ENCODE peak calls at places on chromosomes 7 and 10, in four cellular contexts. One of them, this sample, is unnamed.

GRCh38 chr7:1714583-1715330 is 44.7 kb downstream of the ELFN1 start:
- DNase-seq in K562: no peak
- DNase-seq in GM12878: no peak
- DNase-seq in SK-N-SH: no peak
- DNase-seq in this sample: no peak

GRCh38 chr7:52107355-52107754 is 790.7 kb upstream of the COBL start:
- DNase-seq in SK-N-SH: no peak
- DNase-seq in K562: no peak
- DNase-seq in GM12878: no peak
- DNase-seq in this sample: no peak

GRCh38 chr7:35596061-35596460 is 98.9 kb downstream of the HERPUD2 start:
- DNase-seq in SK-N-SH: no peak
- DNase-seq in K562: peak
- DNase-seq in GM12878: no peak
- DNase-seq in this sample: no peak

GRCh38 chr7:129553861-129554530 is 51.7 kb downstream of the SMKR1 start:
- DNase-seq in K562: no peak
- DNase-seq in GM12878: no peak
- DNase-seq in SK-N-SH: no peak
- DNase-seq in this sample: no peak

GRCh38 chr7:27123021-27123476 is 7.5 kb downstream of the HOXA4 start:
- DNase-seq in K562: no peak
- DNase-seq in GM12878: no peak
- DNase-seq in SK-N-SH: no peak
- DNase-seq in this sample: peak

GRCh38 chr7:2042650-2043049 is 190.1 kb downstream of the MAD1L1 start:
- DNase-seq in SK-N-SH: no peak
- DNase-seq in GM12878: no peak
- DNase-seq in K562: no peak
- DNase-seq in this sample: no peak

GRCh38 chr10:29535012-29535777 is 99.6 kb downstream of the SVIL start:
- DNase-seq in K562: peak
- DNase-seq in GM12878: no peak
- DNase-seq in SK-N-SH: peak
- DNase-seq in this sample: peak

GRCh38 chr10:125062244-125063208 is 97.8 kb downstream of the CTBP2 start:
- DNase-seq in K562: no peak
- DNase-seq in SK-N-SH: no peak
- DNase-seq in GM12878: no peak
- DNase-seq in this sample: no peak

GRCh38 chr7:32051128-32051527 is 19.1 kb downstream of the PDE1C start:
- DNase-seq in K562: no peak
- DNase-seq in GM12878: no peak
- DNase-seq in SK-N-SH: no peak
- DNase-seq in this sample: no peak

GRCh38 chr7:18361756-18362155 is 133.8 kb upstream of the HDAC9 start:
- DNase-seq in K562: no peak
- DNase-seq in GM12878: no peak
- DNase-seq in SK-N-SH: no peak
- DNase-seq in this sample: no peak

GRCh38 chr7:122674502-122674901 is 24.4 kb downstream of the RNF133 start:
- DNase-seq in GM12878: no peak
- DNase-seq in SK-N-SH: no peak
- DNase-seq in K562: no peak
- DNase-seq in this sample: no peak

GRCh38 chr7:73436031-73436929 is 2.7 kb downstream of the FZD9 start:
- DNase-seq in SK-N-SH: peak
- DNase-seq in K562: no peak
- DNase-seq in GM12878: no peak
- DNase-seq in this sample: peak

GRCh38 chr7:127629268-127629854 is 11.4 kb upstream of the PAX4 start:
- DNase-seq in SK-N-SH: peak
- DNase-seq in GM12878: no peak
- DNase-seq in K562: peak
- DNase-seq in this sample: peak

GRCh38 chr7:66016131-66016461 is 34.1 kb upstream of the GUSB start:
- DNase-seq in GM12878: no peak
- DNase-seq in K562: no peak
- DNase-seq in SK-N-SH: peak
- DNase-seq in this sample: peak

GRCh38 chr10:7409732-7410168 is 1.1 kb downstream of the SFMBT2 start:
- DNase-seq in K562: no peak
- DNase-seq in GM12878: no peak
- DNase-seq in SK-N-SH: peak
- DNase-seq in this sample: no peak

GRCh38 chr7:136594739-136595144 is 273.7 kb upstream of the CHRM2 start:
- DNase-seq in SK-N-SH: peak
- DNase-seq in GM12878: no peak
- DNase-seq in K562: no peak
- DNase-seq in this sample: no peak

GRCh38 chr10:121553861-121554264 is 44.4 kb downstream of the FGFR2 start:
- DNase-seq in GM12878: no peak
- DNase-seq in SK-N-SH: no peak
- DNase-seq in K562: no peak
- DNase-seq in this sample: no peak

GRCh38 chr10:121497513-121497912 is 100.7 kb downstream of the FGFR2 start:
- DNase-seq in K562: no peak
- DNase-seq in GM12878: no peak
- DNase-seq in SK-N-SH: peak
- DNase-seq in this sample: no peak

GRCh38 chr10:35577915-35578607 is 27.1 kb upstream of the GJD4 start:
- DNase-seq in K562: no peak
- DNase-seq in SK-N-SH: no peak
- DNase-seq in GM12878: no peak
- DNase-seq in this sample: no peak

GRCh38 chr10:57102234-57102633 is 741.2 kb upstream of the ZWINT start:
- DNase-seq in SK-N-SH: no peak
- DNase-seq in K562: no peak
- DNase-seq in GM12878: no peak
- DNase-seq in this sample: no peak

GRCh38 chr7:132145466-132145865 is 430.8 kb downstream of the PLXNA4 start:
- DNase-seq in K562: no peak
- DNase-seq in SK-N-SH: no peak
- DNase-seq in GM12878: no peak
- DNase-seq in this sample: no peak

GRCh38 chr7:44213872-44214595 is 13.3 kb downstream of the YKT6 start:
- DNase-seq in SK-N-SH: peak
- DNase-seq in K562: peak
- DNase-seq in GM12878: no peak
- DNase-seq in this sample: peak

GRCh38 chr7:44824894-44825526 is 22.9 kb downstream of the H2AZ2 start:
- DNase-seq in GM12878: no peak
- DNase-seq in SK-N-SH: no peak
- DNase-seq in K562: no peak
- DNase-seq in this sample: no peak

GRCh38 chr7:50142421-50143113 is 49.5 kb upstream of the ZPBP start:
- DNase-seq in GM12878: peak
- DNase-seq in SK-N-SH: no peak
- DNase-seq in K562: no peak
- DNase-seq in this sample: peak

GRCh38 chr10:70051878-70052277 is 768 bp upstream of the MACROH2A2 start:
- DNase-seq in SK-N-SH: no peak
- DNase-seq in GM12878: no peak
- DNase-seq in K562: no peak
- DNase-seq in this sample: no peak

GRCh38 chr7:120053390-120053961 is 219.5 kb upstream of the KCND2 start:
- DNase-seq in GM12878: no peak
- DNase-seq in K562: no peak
- DNase-seq in SK-N-SH: no peak
- DNase-seq in this sample: no peak

GRCh38 chr10:76879116-76879706 is 758.4 kb downstream of the KCNMA1 start:
- DNase-seq in SK-N-SH: peak
- DNase-seq in GM12878: no peak
- DNase-seq in K562: no peak
- DNase-seq in this sample: no peak

GRCh38 chr10:17234541-17234940 is 6.5 kb downstream of the VIM start:
- DNase-seq in K562: no peak
- DNase-seq in GM12878: no peak
- DNase-seq in SK-N-SH: no peak
- DNase-seq in this sample: no peak

GRCh38 chr10:70093335-70093944 is 39.2 kb downstream of the AIFM2 start:
- DNase-seq in K562: no peak
- DNase-seq in GM12878: no peak
- DNase-seq in SK-N-SH: no peak
- DNase-seq in this sample: no peak

GRCh38 chr10:8392216-8392615 is 337.7 kb downstream of the GATA3 start:
- DNase-seq in GM12878: no peak
- DNase-seq in K562: no peak
- DNase-seq in SK-N-SH: no peak
- DNase-seq in this sample: no peak

GRCh38 chr7:101754432-101755159 is 62.8 kb upstream of the CUX1 start:
- DNase-seq in GM12878: no peak
- DNase-seq in SK-N-SH: peak
- DNase-seq in K562: no peak
- DNase-seq in this sample: no peak

GRCh38 chr10:6738464-6738824 is 158.4 kb upstream of the PRKCQ start:
- DNase-seq in GM12878: no peak
- DNase-seq in SK-N-SH: no peak
- DNase-seq in K562: no peak
- DNase-seq in this sample: no peak

GRCh38 chr7:98569606-98570337 is 47.3 kb upstream of the NPTX2 start:
- DNase-seq in GM12878: no peak
- DNase-seq in SK-N-SH: no peak
- DNase-seq in K562: no peak
- DNase-seq in this sample: no peak

GRCh38 chr7:99139031-99139430 is 4.9 kb downstream of the SMURF1 start:
- DNase-seq in GM12878: no peak
- DNase-seq in SK-N-SH: no peak
- DNase-seq in K562: no peak
- DNase-seq in this sample: no peak

GRCh38 chr7:142745783-142746182 is 3.5 kb upstream of the PRSS1 start:
- DNase-seq in SK-N-SH: no peak
- DNase-seq in K562: no peak
- DNase-seq in GM12878: no peak
- DNase-seq in this sample: no peak

GRCh38 chr7:142739927-142740492 is 9.3 kb upstream of the PRSS1 start:
- DNase-seq in GM12878: no peak
- DNase-seq in SK-N-SH: no peak
- DNase-seq in K562: no peak
- DNase-seq in this sample: no peak

GRCh38 chr7:142749218-142749993 is at the start of gene PRSS1:
- DNase-seq in GM12878: no peak
- DNase-seq in SK-N-SH: no peak
- DNase-seq in K562: no peak
- DNase-seq in this sample: no peak

GRCh38 chr7:142746268-142746667 is 3.0 kb upstream of the PRSS1 start:
- DNase-seq in SK-N-SH: no peak
- DNase-seq in GM12878: no peak
- DNase-seq in K562: no peak
- DNase-seq in this sample: no peak

DNA sequence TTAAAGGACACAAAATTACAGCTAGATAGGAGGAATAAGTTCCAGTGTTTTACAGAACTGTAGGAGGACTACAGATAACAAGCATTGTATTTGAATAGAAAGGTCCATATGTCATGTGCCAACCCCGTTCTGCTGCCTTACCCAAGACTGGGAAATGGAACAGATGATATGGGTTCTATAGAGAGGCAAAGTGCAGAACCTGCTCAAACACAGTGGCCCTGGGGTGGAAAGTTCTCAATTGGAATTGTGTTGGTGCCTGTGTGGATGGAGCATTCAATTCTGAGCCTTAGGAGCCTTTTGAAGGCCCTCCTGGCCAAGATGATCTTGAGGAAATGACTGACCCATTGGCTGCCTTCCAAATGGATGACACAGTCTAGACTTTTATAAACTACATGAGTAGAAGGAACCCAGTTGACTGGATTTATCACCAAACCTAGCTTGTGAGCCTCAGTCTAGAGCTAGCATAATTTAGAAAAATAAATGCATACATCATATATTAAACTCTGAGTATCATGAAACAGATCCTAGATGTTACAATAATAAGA is 4.1 kb upstream of the PRSS1 start:
- DNase-seq in K562: no peak
- DNase-seq in SK-N-SH: no peak
- DNase-seq in GM12878: no peak
- DNase-seq in this sample: no peak
- TF ChIP-seq NFIC in K562: peak
- TF ChIP-seq NFIC in SK-N-SH: no peak
- TF ChIP-seq NFIC in GM12878: no peak
- TF ChIP-seq NFIC in this sample: no peak

GRCh38 chr10:95469676-95470075 is 91.5 kb downstream of the SORBS1 start:
- DNase-seq in K562: no peak
- DNase-seq in SK-N-SH: no peak
- DNase-seq in GM12878: no peak
- DNase-seq in this sample: no peak

GRCh38 chr10:95464280-95464679 is 96.9 kb downstream of the SORBS1 start:
- DNase-seq in K562: no peak
- DNase-seq in SK-N-SH: no peak
- DNase-seq in GM12878: no peak
- DNase-seq in this sample: no peak

GRCh38 chr10:95466450-95466849 is 94.7 kb downstream of the SORBS1 start:
- DNase-seq in K562: no peak
- DNase-seq in GM12878: no peak
- DNase-seq in SK-N-SH: no peak
- DNase-seq in this sample: no peak

GRCh38 chr10:95469251-95469650 is 91.9 kb downstream of the SORBS1 start:
- DNase-seq in GM12878: no peak
- DNase-seq in K562: no peak
- DNase-seq in SK-N-SH: no peak
- DNase-seq in this sample: no peak

GRCh38 chr10:95467162-95467599 is 94.0 kb downstream of the SORBS1 start:
- DNase-seq in SK-N-SH: peak
- DNase-seq in GM12878: no peak
- DNase-seq in K562: peak
- DNase-seq in this sample: peak
- TF ChIP-seq NFIC in SK-N-SH: no peak
- TF ChIP-seq NFIC in GM12878: no peak
- TF ChIP-seq NFIC in K562: no peak
- TF ChIP-seq NFIC in this sample: peak

GRCh38 chr10:21172774-21173432 is 275.8 kb upstream of the NEBL start:
- DNase-seq in K562: no peak
- DNase-seq in SK-N-SH: peak
- DNase-seq in GM12878: no peak
- DNase-seq in this sample: no peak

GRCh38 chr10:21173964-21174669 is 277.0 kb upstream of the NEBL start:
- DNase-seq in GM12878: no peak
- DNase-seq in SK-N-SH: peak
- DNase-seq in K562: peak
- DNase-seq in this sample: no peak

GRCh38 chr10:21175797-21176196 is 278.7 kb upstream of the NEBL start:
- DNase-seq in GM12878: no peak
- DNase-seq in K562: no peak
- DNase-seq in SK-N-SH: no peak
- DNase-seq in this sample: no peak

GRCh38 chr10:21173433-21173963 is 276.4 kb upstream of the NEBL start:
- DNase-seq in GM12878: no peak
- DNase-seq in K562: no peak
- DNase-seq in SK-N-SH: peak
- DNase-seq in this sample: no peak

GRCh38 chr10:21174670-21175495 is 277.8 kb upstream of the NEBL start:
- DNase-seq in K562: peak
- DNase-seq in GM12878: no peak
- DNase-seq in SK-N-SH: no peak
- DNase-seq in this sample: no peak
- TF ChIP-seq NFIC in K562: no peak
- TF ChIP-seq NFIC in GM12878: no peak
- TF ChIP-seq NFIC in SK-N-SH: no peak
- TF ChIP-seq NFIC in this sample: no peak

GRCh38 chr7:23072043-23072442 is 33.5 kb upstream of the KLHL7 start:
- DNase-seq in GM12878: no peak
- DNase-seq in K562: no peak
- DNase-seq in SK-N-SH: no peak
- DNase-seq in this sample: no peak
- TF ChIP-seq NFIC in GM12878: no peak
- TF ChIP-seq NFIC in K562: no peak
- TF ChIP-seq NFIC in SK-N-SH: no peak
- TF ChIP-seq NFIC in this sample: no peak